ENCODE peak calls at places on chromosome 1, in eight cellular contexts. G is body of pancreas, X is hippocampal formation, B is endothelial cell of umbilical vein, C is PC-3, D is cardiac muscle cell, F is skeletal muscle cell, Q is retinal pigment epithelial cell. Y is an unnamed sample.

GRCh38 chr1:203207751-203208150 is 21.2 kb upstream of the CHI3L1 start:
- DNase-seq in G (no peak), X (no peak), B (no peak), C (no peak), D (no peak), F (no peak), Q (no peak), Y (no peak)

GRCh38 chr1:91783423-91784162 is 102.4 kb downstream of the TGFBR3 start:
- DNase-seq in G (no peak), X (no peak), B (peak; percentile 87), C (no peak), D (peak; percentile 82), F (no peak), Q (no peak), Y (no peak)

GRCh38 chr1:65265296-65266271 is 43.8 kb upstream of the DNAJC6 start:
- DNase-seq in G (peak; percentile 66), X (peak; percentile 42), B (peak; percentile 17), C (no peak), D (peak; percentile 57), F (no peak), Q (no peak), Y (peak; percentile 67)

GRCh38 chr1:215501496-215501895 is 65.6 kb upstream of the KCTD3 start:
- DNase-seq in G (no peak), X (no peak), B (no peak), C (no peak), D (no peak), F (no peak), Q (no peak), Y (no peak)

GRCh38 chr1:203422656-203423055 is 53.0 kb upstream of the PRELP start:
- DNase-seq in G (no peak), X (no peak), B (no peak), C (peak; percentile 66), D (no peak), F (no peak), Q (no peak), Y (no peak)

GRCh38 chr1:82820816-82821215 is 1020.1 kb downstream of the ADGRL2 start:
- DNase-seq in G (no peak), X (no peak), B (no peak), C (no peak), D (no peak), F (no peak), Q (no peak), Y (no peak)

GRCh38 chr1:15386128-15386824 is 23.4 kb upstream of the EFHD2 start:
- DNase-seq in G (no peak), X (peak; percentile 58), B (no peak), C (no peak), D (no peak), F (no peak), Q (no peak), Y (no peak)

GRCh38 chr1:22048351-22049192 is 3.9 kb upstream of the CDC42 start:
- DNase-seq in G (no peak), X (no peak), B (no peak), C (peak; percentile 71), D (peak; percentile 44), F (no peak), Q (no peak), Y (no peak)

GRCh38 chr1:150931773-150932172 is 5.6 kb downstream of the SETDB1 start:
- DNase-seq in G (no peak), X (no peak), B (peak; percentile 25), C (no peak), D (peak; percentile 14), F (no peak), Q (no peak), Y (no peak)

GRCh38 chr1:70153739-70154138 is 51.6 kb downstream of the LRRC40 start:
- DNase-seq in G (no peak), X (no peak), B (no peak), C (no peak), D (no peak), F (no peak), Q (no peak), Y (no peak)

GRCh38 chr1:169321539-169321938 is 46.1 kb downstream of the NME7 start:
- DNase-seq in G (no peak), X (no peak), B (no peak), C (peak; percentile 85), D (peak; percentile 43), F (peak; percentile 47), Q (peak; percentile 9), Y (no peak)

GRCh38 chr1:83802023-83802422 is 196.9 kb downstream of the TTLL7 start:
- DNase-seq in G (no peak), X (no peak), B (no peak), C (no peak), D (no peak), F (no peak), Q (no peak), Y (no peak)

GRCh38 chr1:181541947-181542346 is 58.6 kb downstream of the CACNA1E start:
- DNase-seq in G (no peak), X (no peak), B (no peak), C (no peak), D (peak; percentile 19), F (no peak), Q (peak; percentile 23), Y (no peak)

GRCh38 chr1:160834945-160835565 is 27.6 kb downstream of the CD244 start:
- DNase-seq in G (peak; percentile 24), X (no peak), B (peak; percentile 36), C (peak; percentile 77), D (peak; percentile 74), F (no peak), Q (no peak), Y (peak; percentile 68)

GRCh38 chr1:182885591-182885990 is 46.4 kb downstream of the DHX9 start:
- DNase-seq in G (no peak), X (no peak), B (no peak), C (no peak), D (no peak), F (no peak), Q (no peak), Y (no peak)